ENCODE peak calls at places on chromosomes 3 and 15, in eight cellular contexts. J, D, C, R, U, F, P and X are unnamed samples.

GRCh38 chr3:181712505-181713299 is 977 bp downstream of the SOX2 start:
- DNase-seq in U (no peak), F (no peak), D (no peak), C (no peak), P (no peak), J (no peak), R (no peak), X (no peak)

GRCh38 chr3:194749631-194750271 is 64.1 kb downstream of the FAM43A start:
- DNase-seq in F (no peak), R (no peak), C (no peak), U (no peak), J (no peak), P (no peak), D (no peak), X (no peak)

GRCh38 chr3:184085389-184085852 is 11.4 kb upstream of the HTR3E start:
- DNase-seq in F (no peak), P (no peak), R (no peak), J (no peak), C (peak; percentile 61), U (no peak), D (no peak), X (no peak)

GRCh38 chr3:126685493-126685892 is 18.5 kb upstream of the CHCHD6 start:
- DNase-seq in F (no peak), P (no peak), J (no peak), C (no peak), U (no peak), R (no peak), D (no peak), X (no peak)

GRCh38 chr3:9932843-9933560 is 632 bp upstream of the CRELD1 start:
- DNase-seq in U (peak; percentile 84), C (peak; percentile 48), P (peak; percentile 89), J (peak; percentile 88), D (peak; percentile 62), F (peak; percentile 87), R (peak; percentile 86), X (peak; percentile 64)

GRCh38 chr15:40441012-40441735 is 421 bp downstream of the BAHD1 start:
- DNase-seq in R (peak; percentile 76), U (no peak), C (no peak), D (no peak), J (peak; percentile 75), P (no peak), F (no peak), X (peak; percentile 58)

GRCh38 chr3:161914703-161915102 is 418.1 kb downstream of the OTOL1 start:
- DNase-seq in U (peak; percentile 43), P (peak; percentile 14), F (peak; percentile 19), R (no peak), J (peak; percentile 57), C (no peak), D (no peak), X (peak; percentile 35)

GRCh38 chr15:45448066-45448510 is 69.7 kb upstream of the GATM start:
- DNase-seq in U (peak; percentile 68), J (no peak), D (no peak), P (no peak), R (no peak), C (peak; percentile 72), F (peak; percentile 31), X (no peak)

GRCh38 chr3:149942409-149942808 is 28.3 kb downstream of the PFN2 start:
- DNase-seq in P (no peak), U (no peak), F (no peak), C (no peak), J (no peak), D (no peak), R (no peak), X (no peak)

GRCh38 chr3:143121240-143122088 is 1.9 kb downstream of the CHST2 start:
- DNase-seq in U (peak; percentile 35), D (no peak), F (peak; percentile 48), P (peak; percentile 50), J (peak; percentile 82), C (no peak), R (peak; percentile 32), X (peak; percentile 47)

GRCh38 chr3:72977463-72977862 is 19.1 kb upstream of the PPP4R2 start:
- DNase-seq in U (no peak), P (no peak), J (no peak), C (no peak), D (no peak), R (no peak), F (no peak), X (no peak)

GRCh38 chr3:181330257-181330656 is 340.7 kb upstream of the DNAJC19 start:
- DNase-seq in R (no peak), J (no peak), D (no peak), C (no peak), P (no peak), F (no peak), U (no peak), X (no peak)

GRCh38 chr15:91118796-91119590 is 18.9 kb downstream of the SV2B start:
- DNase-seq in R (no peak), F (no peak), D (no peak), J (no peak), C (no peak), P (no peak), U (no peak), X (no peak)

GRCh38 chr3:121165397-121165837 is 257.4 kb downstream of the STXBP5L start:
- DNase-seq in U (no peak), F (no peak), D (no peak), C (peak; percentile 36), P (no peak), R (no peak), J (peak; percentile 23), X (no peak)

GRCh38 chr15:69664572-69665326 is 212.1 kb downstream of the RPLP1 start:
- DNase-seq in F (no peak), J (no peak), R (no peak), P (no peak), C (no peak), U (no peak), D (no peak), X (no peak)

GRCh38 chr3:37852097-37852496 is 9.6 kb upstream of the CTDSPL start:
- DNase-seq in C (no peak), P (no peak), J (no peak), R (no peak), U (no peak), F (no peak), D (no peak), X (no peak)
- TF ChIP-seq CTCF in C (no peak), P (no peak), J (no peak), R (no peak), U (no peak), F (no peak), D (no peak), X (no peak)

GRCh38 chr3:12518266-12519028 is 26.9 kb downstream of the MKRN2OS start:
- DNase-seq in F (no peak), D (no peak), P (no peak), U (no peak), C (no peak), J (no peak), R (no peak), X (no peak)

GRCh38 chr3:12521010-12521409 is 24.3 kb downstream of the MKRN2OS start:
- DNase-seq in P (no peak), U (no peak), F (no peak), R (no peak), J (no peak), C (no peak), D (no peak), X (no peak)

GRCh38 chr3:12516873-12517272 is 28.4 kb downstream of the MKRN2OS start:
- DNase-seq in U (no peak), F (no peak), R (no peak), C (no peak), D (no peak), J (no peak), P (no peak), X (no peak)

DNA sequence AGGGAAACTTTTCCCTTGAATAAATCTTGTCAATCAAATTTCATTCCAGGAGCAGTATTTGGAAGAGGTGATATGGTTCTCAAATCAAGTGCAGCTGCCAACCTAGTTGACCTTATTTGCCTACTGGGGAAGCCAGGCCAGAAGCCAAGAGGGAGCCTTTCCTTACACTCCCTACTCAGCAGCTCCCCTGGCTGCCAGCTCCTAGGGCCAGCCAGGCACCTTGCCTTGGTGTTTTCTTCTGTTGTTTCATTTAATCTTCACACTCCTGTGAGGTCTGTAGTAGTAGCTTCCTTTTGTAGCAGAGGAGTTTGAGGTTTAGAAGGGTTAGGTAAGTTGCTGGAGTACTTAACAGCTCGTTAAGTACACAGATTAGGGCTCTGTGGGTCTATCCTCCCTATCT is 22.6 kb downstream of the MKRN2OS start:
- DNase-seq in F (no peak), D (no peak), J (no peak), P (no peak), U (no peak), R (no peak), C (no peak), X (no peak)
- TF ChIP-seq CTCF in F (no peak), D (no peak), J (no peak), P (no peak), U (no peak), R (no peak), C (no peak), X (no peak)

GRCh38 chr3:178562869-178563232 is 26.6 kb downstream of the KCNMB2 start:
- DNase-seq in F (no peak), D (no peak), U (no peak), J (no peak), C (no peak), P (no peak), R (no peak), X (no peak)
- TF ChIP-seq CTCF in F (no peak), D (no peak), U (no peak), J (no peak), C (no peak), P (no peak), R (no peak), X (no peak)

GRCh38 chr3:16658933-16659793 is 53.9 kb upstream of the DAZL start:
- DNase-seq in U (no peak), P (no peak), D (no peak), J (no peak), F (no peak), C (no peak), R (no peak), X (no peak)

GRCh38 chr3:16663852-16664712 is 58.9 kb upstream of the DAZL start:
- DNase-seq in F (no peak), U (no peak), C (no peak), P (no peak), J (peak; percentile 54), R (no peak), D (no peak), X (no peak)

GRCh38 chr3:16653712-16654111 is 48.5 kb upstream of the DAZL start:
- DNase-seq in P (no peak), J (no peak), C (no peak), R (no peak), D (no peak), F (no peak), U (no peak), X (no peak)

DNA sequence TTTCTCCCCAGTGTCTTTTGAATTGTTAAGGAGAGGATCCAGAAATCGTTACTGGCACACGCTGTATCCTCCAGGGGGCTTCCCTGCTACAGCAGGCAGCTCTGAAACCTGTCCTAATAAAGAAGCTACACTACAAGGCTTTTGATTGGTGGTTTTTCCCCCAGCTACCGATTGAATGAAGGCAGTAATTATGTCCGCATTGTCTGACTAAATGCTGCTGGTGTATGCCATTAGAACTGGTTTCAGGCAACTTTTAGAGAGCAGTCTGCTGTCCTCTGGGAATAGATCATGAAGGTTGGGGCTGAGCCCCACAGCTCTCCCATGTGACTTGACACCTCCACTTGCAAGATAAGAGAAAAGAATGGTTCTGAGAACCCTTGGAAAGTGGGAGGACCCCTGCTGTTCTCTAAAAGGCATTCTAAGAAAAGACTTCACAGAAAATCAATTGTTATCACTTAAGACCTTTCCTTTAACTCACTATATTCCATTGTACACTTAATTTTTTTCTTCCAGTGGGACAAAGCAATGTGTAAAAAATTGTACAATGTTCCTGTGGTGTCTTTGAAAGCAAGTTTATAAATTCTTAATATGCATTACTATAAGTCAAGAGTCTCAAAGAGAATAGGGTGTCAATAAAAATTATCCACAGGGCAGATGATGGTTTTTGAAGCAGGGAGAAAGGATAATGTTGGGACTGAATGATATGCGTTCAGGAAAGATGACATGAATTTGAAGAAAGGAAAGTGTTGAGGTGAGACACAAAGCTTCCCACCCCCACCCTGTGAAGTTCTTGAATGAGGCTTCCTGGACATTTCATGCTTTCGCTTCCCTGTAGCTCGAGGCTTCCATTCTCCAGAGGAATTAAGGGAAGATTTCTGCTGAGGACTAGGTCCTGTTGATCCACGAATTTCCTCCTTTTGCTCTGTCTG is 53.0 kb upstream of the DAZL start:
- DNase-seq in J (peak; percentile 20), C (no peak), U (no peak), R (peak; percentile 20), P (no peak), D (no peak), F (no peak), X (peak; percentile 6)
- TF ChIP-seq CTCF in J (no peak), C (no peak), U (no peak), R (no peak), P (no peak), D (no peak), F (no peak), X (peak; percentile 45)